ENCODE peak calls at places on chromosomes 3 and 15, in six cellular contexts. One of them, this sample, is unnamed.

GRCh38 chr15:31391687-31392671 is 65.3 kb downstream of the KLF13 start:
- DNase-seq in epithelial cell of esophagus: peak; percentile 50
- DNase-seq in H1: peak; percentile 87
- DNase-seq in HCT116: no peak
- DNase-seq in thoracic aorta: peak; percentile 70
- DNase-seq in kidney: peak; percentile 96
- DNase-seq in this sample: peak; percentile 83

GRCh38 chr3:160704006-160704405 is 27.0 kb downstream of the ARL14 start:
- DNase-seq in kidney: no peak
- DNase-seq in H1: no peak
- DNase-seq in epithelial cell of esophagus: no peak
- DNase-seq in thoracic aorta: no peak
- DNase-seq in HCT116: no peak
- DNase-seq in this sample: no peak

GRCh38 chr3:70813306-70813705 is 500.9 kb upstream of the MDFIC2 start:
- DNase-seq in H1: no peak
- DNase-seq in kidney: no peak
- DNase-seq in thoracic aorta: no peak
- DNase-seq in HCT116: no peak
- DNase-seq in epithelial cell of esophagus: no peak
- DNase-seq in this sample: no peak

GRCh38 chr15:85706779-85707518 is 87.8 kb downstream of the KLHL25 start:
- DNase-seq in kidney: no peak
- DNase-seq in HCT116: no peak
- DNase-seq in epithelial cell of esophagus: no peak
- DNase-seq in H1: no peak
- DNase-seq in thoracic aorta: no peak
- DNase-seq in this sample: no peak

GRCh38 chr15:31263751-31264533 is 62.7 kb upstream of the KLF13 start:
- DNase-seq in HCT116: no peak
- DNase-seq in epithelial cell of esophagus: peak; percentile 79
- DNase-seq in H1: peak; percentile 41
- DNase-seq in thoracic aorta: no peak
- DNase-seq in kidney: peak; percentile 93
- DNase-seq in this sample: no peak

GRCh38 chr3:111369953-111370352 is 172.0 kb upstream of the CD96 start:
- DNase-seq in H1: no peak
- DNase-seq in kidney: no peak
- DNase-seq in thoracic aorta: no peak
- DNase-seq in epithelial cell of esophagus: peak; percentile 10
- DNase-seq in HCT116: no peak
- DNase-seq in this sample: no peak

GRCh38 chr15:89383635-89384604 is 49.3 kb upstream of the POLG start:
- DNase-seq in thoracic aorta: no peak
- DNase-seq in kidney: no peak
- DNase-seq in epithelial cell of esophagus: peak; percentile 81
- DNase-seq in HCT116: no peak
- DNase-seq in H1: no peak
- DNase-seq in this sample: peak; percentile 72

GRCh38 chr3:39255503-39256325 is 24.1 kb downstream of the CX3CR1 start:
- DNase-seq in thoracic aorta: no peak
- DNase-seq in H1: no peak
- DNase-seq in epithelial cell of esophagus: peak; percentile 31
- DNase-seq in kidney: no peak
- DNase-seq in HCT116: no peak
- DNase-seq in this sample: no peak

GRCh38 chr3:197298858-197299854 is 744 bp upstream of the DLG1 start:
- DNase-seq in H1: peak; percentile 70
- DNase-seq in kidney: peak; percentile 84
- DNase-seq in HCT116: peak; percentile 63
- DNase-seq in thoracic aorta: no peak
- DNase-seq in epithelial cell of esophagus: peak; percentile 81
- DNase-seq in this sample: peak; percentile 32

GRCh38 chr3:117955196-117955595 is 1079.5 kb downstream of the IGSF11 start:
- DNase-seq in H1: no peak
- DNase-seq in kidney: no peak
- DNase-seq in HCT116: no peak
- DNase-seq in thoracic aorta: no peak
- DNase-seq in epithelial cell of esophagus: no peak
- DNase-seq in this sample: no peak

GRCh38 chr3:48727511-48727910 is 10.5 kb upstream of the IP6K2 start:
- DNase-seq in thoracic aorta: no peak
- DNase-seq in H1: no peak
- DNase-seq in epithelial cell of esophagus: no peak
- DNase-seq in HCT116: no peak
- DNase-seq in kidney: no peak
- DNase-seq in this sample: no peak

GRCh38 chr3:140268103-140268502 is 333.1 kb downstream of the CLSTN2 start:
- DNase-seq in H1: no peak
- DNase-seq in kidney: no peak
- DNase-seq in HCT116: no peak
- DNase-seq in epithelial cell of esophagus: no peak
- DNase-seq in thoracic aorta: no peak
- DNase-seq in this sample: no peak

GRCh38 chr15:39538936-39539335 is 41.9 kb upstream of the THBS1 start:
- DNase-seq in thoracic aorta: no peak
- DNase-seq in kidney: no peak
- DNase-seq in H1: no peak
- DNase-seq in epithelial cell of esophagus: no peak
- DNase-seq in HCT116: no peak
- DNase-seq in this sample: no peak

GRCh38 chr3:43707998-43708397 is 17.3 kb downstream of the ABHD5 start:
- DNase-seq in kidney: no peak
- DNase-seq in H1: no peak
- DNase-seq in epithelial cell of esophagus: peak; percentile 95
- DNase-seq in thoracic aorta: no peak
- DNase-seq in HCT116: peak; percentile 85
- DNase-seq in this sample: no peak

GRCh38 chr3:43704697-43705096 is 14.0 kb downstream of the ABHD5 start:
- DNase-seq in H1: no peak
- DNase-seq in HCT116: no peak
- DNase-seq in epithelial cell of esophagus: no peak
- DNase-seq in kidney: no peak
- DNase-seq in thoracic aorta: no peak
- DNase-seq in this sample: no peak

GRCh38 chr3:43706342-43706741 is 15.6 kb downstream of the ABHD5 start:
- DNase-seq in epithelial cell of esophagus: no peak
- DNase-seq in HCT116: no peak
- DNase-seq in thoracic aorta: no peak
- DNase-seq in H1: no peak
- DNase-seq in kidney: no peak
- DNase-seq in this sample: no peak

GRCh38 chr3:43709022-43709421 is 18.3 kb downstream of the ABHD5 start:
- DNase-seq in HCT116: no peak
- DNase-seq in epithelial cell of esophagus: peak; percentile 71
- DNase-seq in H1: no peak
- DNase-seq in thoracic aorta: no peak
- DNase-seq in kidney: no peak
- DNase-seq in this sample: no peak

DNA sequence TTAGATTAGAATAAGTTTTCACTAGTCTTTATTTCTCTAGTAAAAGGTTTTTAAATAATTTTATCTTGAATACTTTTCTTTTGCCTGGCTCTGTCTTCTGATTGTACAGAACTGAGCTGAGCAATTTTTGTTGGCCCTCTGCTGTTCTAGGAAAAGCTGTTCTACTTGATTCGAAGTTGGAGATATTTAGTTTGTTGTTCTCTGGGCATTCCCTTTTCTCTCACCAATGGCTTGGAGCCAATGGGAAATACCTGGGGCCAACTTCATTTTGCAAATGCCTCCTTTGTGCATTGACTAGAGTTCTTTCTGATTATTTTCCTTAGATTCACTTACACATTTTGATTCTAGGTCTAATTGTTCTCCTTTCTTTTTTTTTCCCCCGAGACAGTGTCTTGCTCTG is 16.5 kb downstream of the ABHD5 start:
- DNase-seq in HCT116: no peak
- DNase-seq in H1: no peak
- DNase-seq in kidney: no peak
- DNase-seq in thoracic aorta: no peak
- DNase-seq in epithelial cell of esophagus: peak; percentile 85
- DNase-seq in this sample: no peak
- TF ChIP-seq CTCF in HCT116: no peak
- TF ChIP-seq CTCF in H1: no peak
- TF ChIP-seq CTCF in kidney: no peak
- TF ChIP-seq CTCF in thoracic aorta: no peak
- TF ChIP-seq CTCF in epithelial cell of esophagus: no peak
- TF ChIP-seq CTCF in this sample: no peak

GRCh38 chr3:13657660-13658435 is 108.9 kb downstream of the FBLN2 start:
- DNase-seq in kidney: peak; percentile 83
- DNase-seq in H1: peak; percentile 86
- DNase-seq in thoracic aorta: no peak
- DNase-seq in HCT116: peak; percentile 26
- DNase-seq in epithelial cell of esophagus: peak; percentile 61
- DNase-seq in this sample: peak; percentile 79
- TF ChIP-seq CTCF in kidney: peak; percentile 71
- TF ChIP-seq CTCF in H1: peak; percentile 97
- TF ChIP-seq CTCF in thoracic aorta: peak; percentile 63
- TF ChIP-seq CTCF in HCT116: no peak
- TF ChIP-seq CTCF in epithelial cell of esophagus: peak; percentile 94
- TF ChIP-seq CTCF in this sample: peak; percentile 83

GRCh38 chr3:46449755-46450552 is 14.8 kb downstream of the LTF start:
- DNase-seq in HCT116: peak; percentile 24
- DNase-seq in H1: peak; percentile 67
- DNase-seq in kidney: no peak
- DNase-seq in thoracic aorta: no peak
- DNase-seq in epithelial cell of esophagus: peak; percentile 19
- DNase-seq in this sample: no peak
- TF ChIP-seq CTCF in HCT116: peak; percentile 34
- TF ChIP-seq CTCF in H1: peak; percentile 76
- TF ChIP-seq CTCF in kidney: peak; percentile 41
- TF ChIP-seq CTCF in thoracic aorta: no peak
- TF ChIP-seq CTCF in epithelial cell of esophagus: peak; percentile 68
- TF ChIP-seq CTCF in this sample: peak; percentile 76

DNA sequence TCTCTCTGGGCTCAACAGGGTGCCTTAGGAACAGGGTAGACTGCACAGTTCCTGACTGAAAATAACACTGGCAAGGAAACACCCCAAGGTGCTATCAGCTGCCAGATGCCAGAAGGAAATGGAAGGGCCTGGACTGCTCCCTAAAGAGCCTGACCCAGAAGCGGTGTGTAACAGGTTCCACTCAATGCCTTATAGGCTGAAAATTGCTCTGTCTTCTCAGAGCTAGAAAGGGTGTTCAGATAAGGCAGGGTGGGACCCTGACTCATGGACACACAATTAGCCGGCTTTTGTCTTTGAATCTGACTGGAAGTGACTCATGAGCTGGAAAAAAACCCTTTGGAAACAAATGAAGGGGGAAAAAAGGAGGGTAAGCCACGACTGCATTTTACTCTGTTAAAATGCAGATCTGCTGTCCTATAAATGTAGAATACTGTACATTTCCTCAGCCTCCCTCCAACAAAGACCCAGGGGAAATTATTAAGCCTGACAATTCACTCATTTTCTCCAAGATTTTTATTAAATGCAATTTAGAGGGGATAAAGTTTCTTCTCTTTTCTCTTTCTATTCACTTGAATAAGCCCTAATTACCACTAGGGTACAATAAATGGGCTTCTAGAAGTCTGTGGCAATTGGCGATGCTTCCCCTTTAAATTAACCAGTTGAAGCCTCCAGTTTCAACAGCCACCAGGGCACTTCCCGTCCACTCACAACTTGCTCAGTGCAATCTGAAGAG is 160.2 kb upstream of the TBL1XR1 start:
- DNase-seq in thoracic aorta: no peak
- DNase-seq in epithelial cell of esophagus: peak; percentile 95
- DNase-seq in kidney: no peak
- DNase-seq in HCT116: peak; percentile 97
- DNase-seq in H1: peak; percentile 43
- DNase-seq in this sample: peak; percentile 26
- TF ChIP-seq CTCF in thoracic aorta: peak; percentile 7
- TF ChIP-seq CTCF in epithelial cell of esophagus: no peak
- TF ChIP-seq CTCF in kidney: no peak
- TF ChIP-seq CTCF in HCT116: no peak
- TF ChIP-seq CTCF in H1: no peak
- TF ChIP-seq CTCF in this sample: no peak

GRCh38 chr3:188006726-188007393 is 147.1 kb upstream of the LPP start:
- DNase-seq in epithelial cell of esophagus: peak; percentile 37
- DNase-seq in kidney: peak; percentile 93
- DNase-seq in thoracic aorta: no peak
- DNase-seq in H1: no peak
- DNase-seq in HCT116: no peak
- DNase-seq in this sample: peak; percentile 33
- TF ChIP-seq CTCF in epithelial cell of esophagus: no peak
- TF ChIP-seq CTCF in kidney: no peak
- TF ChIP-seq CTCF in thoracic aorta: no peak
- TF ChIP-seq CTCF in H1: no peak
- TF ChIP-seq CTCF in HCT116: no peak
- TF ChIP-seq CTCF in this sample: no peak

GRCh38 chr15:83378921-83379561 is 68.1 kb upstream of the SH3GL3 start:
- DNase-seq in H1: peak; percentile 78
- DNase-seq in epithelial cell of esophagus: peak; percentile 93
- DNase-seq in HCT116: peak; percentile 8
- DNase-seq in thoracic aorta: no peak
- DNase-seq in kidney: peak; percentile 83
- DNase-seq in this sample: no peak

GRCh38 chr15:83380026-83380425 is 67.1 kb upstream of the SH3GL3 start:
- DNase-seq in thoracic aorta: no peak
- DNase-seq in H1: no peak
- DNase-seq in kidney: no peak
- DNase-seq in epithelial cell of esophagus: peak; percentile 79
- DNase-seq in HCT116: peak; percentile 50
- DNase-seq in this sample: no peak

GRCh38 chr15:83379574-83379973 is 67.6 kb upstream of the SH3GL3 start:
- DNase-seq in HCT116: peak; percentile 81
- DNase-seq in H1: no peak
- DNase-seq in thoracic aorta: no peak
- DNase-seq in epithelial cell of esophagus: peak; percentile 95
- DNase-seq in kidney: peak; percentile 79
- DNase-seq in this sample: no peak

DNA sequence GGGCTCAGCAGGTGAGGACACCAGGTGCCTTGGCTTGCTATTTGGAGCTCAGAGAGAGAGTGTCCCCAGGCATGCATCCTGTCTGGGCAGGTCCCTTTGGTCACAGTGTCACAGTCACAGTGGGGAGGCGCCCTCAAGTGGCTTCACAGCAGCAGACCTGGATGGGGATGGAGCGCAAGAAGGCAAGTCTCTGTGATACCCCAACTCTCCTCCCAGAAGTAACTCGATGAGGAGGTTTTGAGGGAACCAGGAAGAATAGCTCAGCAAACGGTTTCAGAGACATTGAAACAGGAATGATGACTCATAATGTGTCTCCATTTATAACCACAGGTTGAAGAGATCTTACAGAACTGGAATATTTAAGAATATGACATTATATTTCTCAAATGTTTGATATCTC is 66.5 kb upstream of the SH3GL3 start:
- DNase-seq in H1: no peak
- DNase-seq in HCT116: peak; percentile 69
- DNase-seq in epithelial cell of esophagus: peak; percentile 84
- DNase-seq in thoracic aorta: no peak
- DNase-seq in kidney: no peak
- DNase-seq in this sample: peak; percentile 47
- TF ChIP-seq CTCF in H1: no peak
- TF ChIP-seq CTCF in HCT116: peak; percentile 73
- TF ChIP-seq CTCF in epithelial cell of esophagus: peak; percentile 68
- TF ChIP-seq CTCF in thoracic aorta: no peak
- TF ChIP-seq CTCF in kidney: peak; percentile 35
- TF ChIP-seq CTCF in this sample: no peak

DNA sequence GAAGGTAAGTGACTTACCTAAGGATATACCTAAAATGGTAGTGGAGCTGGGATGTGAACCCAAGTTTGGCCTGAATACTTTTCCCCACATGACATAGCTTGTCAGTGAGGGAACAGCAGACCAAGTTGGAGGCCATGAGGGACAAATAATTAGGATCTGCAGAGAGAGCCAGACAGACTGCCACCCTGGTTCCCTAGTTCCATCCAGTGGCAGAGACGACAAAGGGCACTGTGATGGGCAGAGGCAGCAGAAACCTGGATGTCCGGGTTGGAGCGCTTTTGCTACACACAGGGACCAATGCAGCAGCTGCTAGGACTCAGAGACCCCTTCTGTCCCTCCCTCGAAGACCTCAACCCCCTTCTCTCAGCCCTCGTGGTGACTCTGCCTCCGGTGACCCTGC is 1.2 kb downstream of the CPLX3 start:
- DNase-seq in epithelial cell of esophagus: no peak
- DNase-seq in HCT116: no peak
- DNase-seq in H1: no peak
- DNase-seq in kidney: no peak
- DNase-seq in thoracic aorta: no peak
- DNase-seq in this sample: no peak
- TF ChIP-seq CTCF in epithelial cell of esophagus: no peak
- TF ChIP-seq CTCF in HCT116: no peak
- TF ChIP-seq CTCF in H1: peak; percentile 24
- TF ChIP-seq CTCF in kidney: no peak
- TF ChIP-seq CTCF in thoracic aorta: no peak
- TF ChIP-seq CTCF in this sample: no peak

This sample was measured in glutamatergic neuron.